ENCODE peak calls at places on chromosomes 4 and X, in seven cellular contexts. Q, Z, E, H, W, C and P are unnamed samples.
A peak's percentile ranks its signal among the peaks of the same experiment; 100 is the strongest.

GRCh38 chr4:26069218-26069617 is 155.2 kb downstream of the SMIM20 start:
- DNase-seq in H (peak; percentile 52), C (peak; percentile 43), Q (no peak), W (no peak), E (no peak), Z (no peak), P (peak; percentile 67)

GRCh38 chrX:101764538-101764937 is 104.9 kb upstream of the ARMCX2 start:
- DNase-seq in Z (no peak), Q (no peak), H (peak; percentile 28), W (no peak), C (no peak), E (no peak), P (no peak)

GRCh38 chr4:82403725-82404124 is 26.5 kb downstream of the HNRNPDL start:
- DNase-seq in E (no peak), W (no peak), H (no peak), C (no peak), Q (no peak), Z (no peak), P (no peak)

GRCh38 chr4:39699676-39700409 is 1.9 kb downstream of the UBE2K start:
- DNase-seq in W (no peak), H (peak; percentile 40), Z (no peak), C (no peak), Q (no peak), E (no peak), P (peak; percentile 43)

GRCh38 chr4:100299441-100299840 is 109.2 kb upstream of the DDIT4L start:
- DNase-seq in E (no peak), C (no peak), Q (no peak), W (no peak), H (no peak), Z (no peak), P (no peak)

GRCh38 chr4:118756429-118756828 is 71.2 kb downstream of the METTL14 start:
- DNase-seq in Z (no peak), W (no peak), C (no peak), Q (no peak), H (no peak), E (no peak), P (no peak)

GRCh38 chr4:80492761-80493160 is 157.2 kb downstream of the CFAP299 start:
- DNase-seq in E (no peak), C (no peak), Z (no peak), H (peak; percentile 34), Q (peak; percentile 36), W (no peak), P (no peak)

GRCh38 chr4:39530682-39531081 is 3.4 kb upstream of the UGDH start:
- DNase-seq in C (no peak), H (no peak), E (no peak), Q (no peak), W (no peak), Z (no peak), P (no peak)

GRCh38 chr4:153785830-153786721 is 2.8 kb downstream of the SFRP2 start:
- DNase-seq in Q (no peak), E (no peak), Z (no peak), C (no peak), W (peak; percentile 63), H (peak; percentile 52), P (peak; percentile 55)

GRCh38 chr4:86596802-86597201 is 2.7 kb downstream of the PTPN13 start:
- DNase-seq in C (no peak), H (peak; percentile 45), Z (no peak), W (no peak), E (no peak), Q (no peak), P (peak; percentile 53)

GRCh38 chr4:145285928-145286327 is 105.5 kb upstream of the OTUD4 start:
- DNase-seq in Q (no peak), W (peak; percentile 32), Z (no peak), C (no peak), E (no peak), H (peak; percentile 36), P (no peak)

GRCh38 chr4:115396034-115396433 is 282.6 kb upstream of the NDST4 start:
- DNase-seq in H (no peak), E (no peak), Q (no peak), Z (no peak), C (no peak), W (no peak), P (no peak)

GRCh38 chr4:74444891-74445642 is at the start of gene AREG:
- DNase-seq in Z (peak; percentile 96), C (peak; percentile 36), H (no peak), Q (peak; percentile 74), W (peak; percentile 26), E (peak; percentile 72), P (peak; percentile 88)

GRCh38 chr4:155526452-155527169 is 140.0 kb upstream of the GUCY1A1 start:
- DNase-seq in Q (no peak), W (peak; percentile 21), C (peak; percentile 10), E (no peak), Z (no peak), H (no peak), P (no peak)

GRCh38 chr4:7677799-7678301 is 243.1 kb upstream of the PSAPL1 start:
- DNase-seq in Q (no peak), H (no peak), E (no peak), W (no peak), Z (no peak), C (no peak), P (no peak)

GRCh38 chrX:17547658-17548057 is 172.7 kb downstream of the NHS start:
- DNase-seq in H (peak; percentile 94), Q (no peak), E (no peak), Z (no peak), C (peak; percentile 63), W (peak; percentile 77), P (peak; percentile 86)

GRCh38 chr4:11623726-11624037 is 195.0 kb upstream of the HS3ST1 start:
- DNase-seq in Q (no peak), H (peak; percentile 23), E (no peak), C (no peak), W (no peak), Z (no peak), P (peak; percentile 37)

GRCh38 chr4:74675673-74676279 is 118.5 kb downstream of the BTC start:
- DNase-seq in Z (no peak), W (peak; percentile 66), C (peak; percentile 73), Q (no peak), H (peak; percentile 69), E (no peak), P (peak; percentile 57)

GRCh38 chrX:131816551-131817136 is 206.5 kb upstream of the STK26 start:
- DNase-seq in C (peak; percentile 69), W (peak; percentile 67), Z (peak; percentile 88), Q (peak; percentile 91), E (no peak), H (peak; percentile 34), P (no peak)

GRCh38 chr4:118271788-118272187 is 81.0 kb downstream of the PRSS12 start:
- DNase-seq in Q (no peak), H (no peak), C (no peak), E (no peak), Z (no peak), W (no peak), P (no peak)

GRCh38 chr4:6301051-6301731 is 31.5 kb downstream of the WFS1 start:
- DNase-seq in Q (no peak), W (no peak), E (no peak), C (no peak), H (no peak), Z (no peak), P (no peak)

GRCh38 chrX:51776851-51777250 is 33.6 kb downstream of the GSPT2 start:
- DNase-seq in C (no peak), E (no peak), W (no peak), Z (no peak), Q (no peak), H (no peak), P (no peak)

GRCh38 chrX:69493193-69493592 is 10.9 kb upstream of the NALF2 start:
- DNase-seq in Z (no peak), Q (no peak), W (no peak), H (peak; percentile 14), E (no peak), C (no peak), P (no peak)

GRCh38 chr4:95398217-95398616 is 150.6 kb downstream of the UNC5C start:
- DNase-seq in C (no peak), W (no peak), Q (no peak), E (no peak), H (no peak), Z (no peak), P (no peak)

GRCh38 chrX:24241822-24242648 is 71.8 kb downstream of the SUPT20HL2 start:
- DNase-seq in Z (no peak), Q (no peak), W (peak; percentile 18), C (no peak), E (no peak), H (peak; percentile 55), P (peak; percentile 49)

GRCh38 chr4:19224820-19225219 is 1026.9 kb upstream of the SLIT2 start:
- DNase-seq in E (no peak), Q (no peak), Z (no peak), C (peak; percentile 30), H (peak; percentile 29), W (peak; percentile 53), P (peak; percentile 23)

GRCh38 chr4:2834001-2834921 is 9.4 kb upstream of the ADD1 start:
- DNase-seq in C (no peak), Q (no peak), W (no peak), H (no peak), Z (peak; percentile 39), E (no peak), P (no peak)